ENCODE peak calls at places on chromosomes 6 and 20, in ten cellular contexts. One of them, this sample, is unnamed.

GRCh38 chr6:53894086-53894485 is 99.3 kb downstream of the LRRC1 start:
- DNase-seq in NB4: peak
- DNase-seq in GM23248: peak
- DNase-seq in epithelial cell of esophagus: peak
- DNase-seq in ovary: no peak
- DNase-seq in cardiac fibroblast: peak
- DNase-seq in AG04450: peak
- DNase-seq in NT2/D1: no peak
- DNase-seq in choroid plexus epithelial cell: peak
- DNase-seq in heart left ventricle: no peak
- DNase-seq in this sample: no peak

GRCh38 chr6:97925504-97925903 is 642.5 kb upstream of the MMS22L start:
- DNase-seq in AG04450: no peak
- DNase-seq in cardiac fibroblast: no peak
- DNase-seq in ovary: no peak
- DNase-seq in epithelial cell of esophagus: peak
- DNase-seq in NB4: no peak
- DNase-seq in heart left ventricle: no peak
- DNase-seq in choroid plexus epithelial cell: peak
- DNase-seq in NT2/D1: no peak
- DNase-seq in GM23248: peak
- DNase-seq in this sample: no peak

GRCh38 chr6:165698868-165699267 is 35.8 kb upstream of the PDE10A start:
- DNase-seq in heart left ventricle: no peak
- DNase-seq in epithelial cell of esophagus: no peak
- DNase-seq in cardiac fibroblast: no peak
- DNase-seq in ovary: no peak
- DNase-seq in choroid plexus epithelial cell: no peak
- DNase-seq in NB4: no peak
- DNase-seq in GM23248: no peak
- DNase-seq in NT2/D1: no peak
- DNase-seq in AG04450: no peak
- DNase-seq in this sample: no peak

GRCh38 chr20:16438100-16438499 is 135.1 kb downstream of the KIF16B start:
- DNase-seq in epithelial cell of esophagus: no peak
- DNase-seq in AG04450: no peak
- DNase-seq in ovary: no peak
- DNase-seq in heart left ventricle: no peak
- DNase-seq in cardiac fibroblast: no peak
- DNase-seq in choroid plexus epithelial cell: no peak
- DNase-seq in NT2/D1: no peak
- DNase-seq in GM23248: no peak
- DNase-seq in NB4: no peak
- DNase-seq in this sample: no peak

GRCh38 chr20:46400253-46400652 is 6.2 kb downstream of the ELMO2 start:
- DNase-seq in AG04450: peak
- DNase-seq in epithelial cell of esophagus: peak
- DNase-seq in ovary: no peak
- DNase-seq in NB4: peak
- DNase-seq in choroid plexus epithelial cell: peak
- DNase-seq in GM23248: peak
- DNase-seq in heart left ventricle: peak
- DNase-seq in NT2/D1: no peak
- DNase-seq in cardiac fibroblast: peak
- DNase-seq in this sample: no peak

GRCh38 chr6:162728177-162728571 is 400 bp downstream of the PACRG start:
- DNase-seq in NB4: peak
- DNase-seq in choroid plexus epithelial cell: no peak
- DNase-seq in heart left ventricle: no peak
- DNase-seq in cardiac fibroblast: no peak
- DNase-seq in ovary: no peak
- DNase-seq in GM23248: peak
- DNase-seq in epithelial cell of esophagus: no peak
- DNase-seq in NT2/D1: no peak
- DNase-seq in AG04450: no peak
- DNase-seq in this sample: no peak

GRCh38 chr6:33430991-33431879 is 11.4 kb downstream of the SYNGAP1 start:
- DNase-seq in heart left ventricle: peak
- DNase-seq in epithelial cell of esophagus: peak
- DNase-seq in cardiac fibroblast: peak
- DNase-seq in NT2/D1: peak
- DNase-seq in choroid plexus epithelial cell: peak
- DNase-seq in NB4: peak
- DNase-seq in GM23248: peak
- DNase-seq in AG04450: no peak
- DNase-seq in ovary: peak
- DNase-seq in this sample: no peak

GRCh38 chr6:21846541-21847451 is 253.2 kb downstream of the SOX4 start:
- DNase-seq in NT2/D1: no peak
- DNase-seq in ovary: no peak
- DNase-seq in GM23248: no peak
- DNase-seq in epithelial cell of esophagus: no peak
- DNase-seq in NB4: peak
- DNase-seq in choroid plexus epithelial cell: no peak
- DNase-seq in heart left ventricle: no peak
- DNase-seq in cardiac fibroblast: peak
- DNase-seq in AG04450: no peak
- DNase-seq in this sample: no peak

GRCh38 chr6:7909323-7910276 is 988 bp downstream of the TXNDC5 start:
- DNase-seq in epithelial cell of esophagus: peak
- DNase-seq in AG04450: no peak
- DNase-seq in NT2/D1: no peak
- DNase-seq in cardiac fibroblast: peak
- DNase-seq in GM23248: peak
- DNase-seq in heart left ventricle: peak
- DNase-seq in ovary: peak
- DNase-seq in NB4: peak
- DNase-seq in choroid plexus epithelial cell: peak
- DNase-seq in this sample: no peak

GRCh38 chr6:13678255-13678983 is 33.2 kb downstream of the RANBP9 start:
- DNase-seq in choroid plexus epithelial cell: no peak
- DNase-seq in AG04450: no peak
- DNase-seq in NB4: no peak
- DNase-seq in epithelial cell of esophagus: no peak
- DNase-seq in GM23248: no peak
- DNase-seq in ovary: no peak
- DNase-seq in NT2/D1: no peak
- DNase-seq in cardiac fibroblast: no peak
- DNase-seq in heart left ventricle: no peak
- DNase-seq in this sample: no peak

GRCh38 chr6:161215193-161215592 is 58.7 kb downstream of the AGPAT4 start:
- DNase-seq in epithelial cell of esophagus: peak
- DNase-seq in cardiac fibroblast: peak
- DNase-seq in NB4: no peak
- DNase-seq in heart left ventricle: no peak
- DNase-seq in AG04450: peak
- DNase-seq in ovary: no peak
- DNase-seq in NT2/D1: no peak
- DNase-seq in GM23248: peak
- DNase-seq in choroid plexus epithelial cell: peak
- DNase-seq in this sample: peak

GRCh38 chr6:75590370-75590769 is 11.3 kb upstream of the SENP6 start:
- DNase-seq in ovary: no peak
- DNase-seq in heart left ventricle: no peak
- DNase-seq in NB4: no peak
- DNase-seq in epithelial cell of esophagus: no peak
- DNase-seq in NT2/D1: no peak
- DNase-seq in choroid plexus epithelial cell: no peak
- DNase-seq in GM23248: no peak
- DNase-seq in cardiac fibroblast: no peak
- DNase-seq in AG04450: no peak
- DNase-seq in this sample: no peak

GRCh38 chr6:15769471-15770088 is 106.8 kb upstream of the DTNBP1 start:
- DNase-seq in NT2/D1: no peak
- DNase-seq in AG04450: no peak
- DNase-seq in GM23248: peak
- DNase-seq in heart left ventricle: no peak
- DNase-seq in NB4: no peak
- DNase-seq in choroid plexus epithelial cell: peak
- DNase-seq in cardiac fibroblast: no peak
- DNase-seq in ovary: no peak
- DNase-seq in epithelial cell of esophagus: peak
- DNase-seq in this sample: no peak

GRCh38 chr6:41768545-41769308 is 11.0 kb downstream of the FRS3 start:
- DNase-seq in epithelial cell of esophagus: peak
- DNase-seq in choroid plexus epithelial cell: no peak
- DNase-seq in NT2/D1: no peak
- DNase-seq in NB4: no peak
- DNase-seq in ovary: no peak
- DNase-seq in heart left ventricle: no peak
- DNase-seq in AG04450: no peak
- DNase-seq in GM23248: no peak
- DNase-seq in cardiac fibroblast: no peak
- DNase-seq in this sample: no peak

GRCh38 chr20:45969712-45970634 is 2.0 kb downstream of the ZNF335 start:
- DNase-seq in cardiac fibroblast: peak
- DNase-seq in ovary: no peak
- DNase-seq in AG04450: peak
- DNase-seq in heart left ventricle: no peak
- DNase-seq in GM23248: peak
- DNase-seq in NB4: peak
- DNase-seq in NT2/D1: peak
- DNase-seq in epithelial cell of esophagus: peak
- DNase-seq in choroid plexus epithelial cell: peak
- DNase-seq in this sample: no peak

GRCh38 chr20:41047279-41047974 is 18.8 kb downstream of the TOP1 start:
- DNase-seq in epithelial cell of esophagus: peak
- DNase-seq in heart left ventricle: no peak
- DNase-seq in AG04450: no peak
- DNase-seq in choroid plexus epithelial cell: no peak
- DNase-seq in NT2/D1: no peak
- DNase-seq in NB4: no peak
- DNase-seq in cardiac fibroblast: no peak
- DNase-seq in ovary: no peak
- DNase-seq in GM23248: peak
- DNase-seq in this sample: no peak

GRCh38 chr20:24479595-24479994 is 10.2 kb downstream of the SYNDIG1 start:
- DNase-seq in heart left ventricle: no peak
- DNase-seq in AG04450: no peak
- DNase-seq in epithelial cell of esophagus: no peak
- DNase-seq in NT2/D1: no peak
- DNase-seq in choroid plexus epithelial cell: no peak
- DNase-seq in NB4: no peak
- DNase-seq in ovary: no peak
- DNase-seq in GM23248: no peak
- DNase-seq in cardiac fibroblast: no peak
- DNase-seq in this sample: no peak

GRCh38 chr20:34703061-34703572 is 1.0 kb upstream of the TP53INP2 start:
- DNase-seq in AG04450: no peak
- DNase-seq in choroid plexus epithelial cell: no peak
- DNase-seq in epithelial cell of esophagus: no peak
- DNase-seq in GM23248: no peak
- DNase-seq in heart left ventricle: no peak
- DNase-seq in ovary: no peak
- DNase-seq in cardiac fibroblast: no peak
- DNase-seq in NT2/D1: no peak
- DNase-seq in NB4: no peak
- DNase-seq in this sample: no peak
- H3K4me3 ChIP-seq in AG04450: peak
- H3K4me3 ChIP-seq in choroid plexus epithelial cell: peak
- H3K4me3 ChIP-seq in epithelial cell of esophagus: peak
- H3K4me3 ChIP-seq in GM23248: peak
- H3K4me3 ChIP-seq in heart left ventricle: peak
- H3K4me3 ChIP-seq in ovary: no peak
- H3K4me3 ChIP-seq in cardiac fibroblast: peak
- H3K4me3 ChIP-seq in NT2/D1: peak
- H3K4me3 ChIP-seq in NB4: peak
- H3K4me3 ChIP-seq in this sample: peak

DNA sequence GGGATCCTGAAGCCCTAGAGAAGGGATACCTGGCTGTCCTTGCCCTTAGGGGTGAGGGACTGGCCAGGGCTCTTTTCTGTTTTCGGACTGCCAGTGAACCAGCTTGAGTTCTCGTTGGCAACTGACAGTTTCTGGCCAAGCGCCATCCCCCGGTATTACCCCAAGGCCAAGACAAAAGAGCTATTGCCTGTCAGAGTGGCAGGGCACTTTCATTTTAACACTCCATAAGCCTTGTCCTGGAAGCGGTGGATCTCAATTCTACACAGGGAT is 967 bp upstream of the CPXM1 start:
- DNase-seq in AG04450: no peak
- DNase-seq in NT2/D1: no peak
- DNase-seq in cardiac fibroblast: no peak
- DNase-seq in epithelial cell of esophagus: no peak
- DNase-seq in heart left ventricle: no peak
- DNase-seq in GM23248: no peak
- DNase-seq in NB4: peak
- DNase-seq in choroid plexus epithelial cell: no peak
- DNase-seq in ovary: no peak
- DNase-seq in this sample: no peak
- H3K4me3 ChIP-seq in AG04450: no peak
- H3K4me3 ChIP-seq in NT2/D1: peak
- H3K4me3 ChIP-seq in cardiac fibroblast: no peak
- H3K4me3 ChIP-seq in epithelial cell of esophagus: no peak
- H3K4me3 ChIP-seq in heart left ventricle: no peak
- H3K4me3 ChIP-seq in GM23248: no peak
- H3K4me3 ChIP-seq in NB4: peak
- H3K4me3 ChIP-seq in choroid plexus epithelial cell: no peak
- H3K4me3 ChIP-seq in ovary: no peak
- H3K4me3 ChIP-seq in this sample: no peak

DNA sequence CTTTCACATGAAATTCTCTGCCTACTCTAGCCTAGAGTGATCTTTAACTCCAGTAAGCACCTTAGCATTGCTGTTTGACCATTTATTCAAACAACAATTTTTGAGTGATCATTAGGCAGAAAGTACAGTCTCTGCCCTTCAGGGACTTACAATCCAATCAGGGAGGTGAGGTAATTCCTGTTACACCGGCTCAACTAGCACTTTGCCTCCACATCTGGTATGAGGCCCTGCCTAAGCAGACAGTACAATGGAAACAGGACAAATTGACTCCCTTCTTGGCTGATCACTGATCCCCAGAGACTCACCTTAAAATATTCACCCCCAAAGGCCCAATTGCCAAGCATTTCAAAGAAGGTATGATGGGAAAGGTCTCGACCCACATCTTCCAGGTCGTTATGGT is 1.4 kb downstream of the AARS2 start:
- DNase-seq in ovary: no peak
- DNase-seq in heart left ventricle: no peak
- DNase-seq in AG04450: no peak
- DNase-seq in NT2/D1: no peak
- DNase-seq in epithelial cell of esophagus: peak
- DNase-seq in GM23248: no peak
- DNase-seq in NB4: no peak
- DNase-seq in cardiac fibroblast: no peak
- DNase-seq in choroid plexus epithelial cell: no peak
- DNase-seq in this sample: no peak
- H3K4me3 ChIP-seq in ovary: no peak
- H3K4me3 ChIP-seq in heart left ventricle: peak
- H3K4me3 ChIP-seq in AG04450: no peak
- H3K4me3 ChIP-seq in NT2/D1: peak
- H3K4me3 ChIP-seq in epithelial cell of esophagus: peak
- H3K4me3 ChIP-seq in GM23248: peak
- H3K4me3 ChIP-seq in NB4: peak
- H3K4me3 ChIP-seq in cardiac fibroblast: no peak
- H3K4me3 ChIP-seq in choroid plexus epithelial cell: no peak
- H3K4me3 ChIP-seq in this sample: no peak

DNA sequence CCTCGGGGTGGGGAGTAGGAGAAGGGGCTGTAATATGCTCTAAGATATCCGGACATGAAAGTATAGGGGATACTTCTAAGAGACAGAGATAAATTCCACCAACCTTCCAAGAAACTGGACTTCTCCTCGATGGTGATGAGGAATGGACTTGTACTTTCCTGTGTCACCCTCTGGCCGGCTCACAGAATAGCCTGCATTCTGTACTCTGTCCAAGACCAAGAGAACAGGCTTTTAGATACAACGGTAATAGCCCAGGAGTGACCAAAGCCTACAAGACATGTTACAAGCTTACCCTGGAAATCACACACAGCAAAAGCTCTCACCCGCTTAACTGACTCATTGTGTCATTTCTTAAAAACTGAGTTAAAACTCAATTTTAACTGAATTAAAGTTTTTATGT is 69.3 kb upstream of the PTGIS start:
- DNase-seq in cardiac fibroblast: no peak
- DNase-seq in AG04450: no peak
- DNase-seq in GM23248: no peak
- DNase-seq in epithelial cell of esophagus: no peak
- DNase-seq in NB4: no peak
- DNase-seq in ovary: no peak
- DNase-seq in NT2/D1: no peak
- DNase-seq in heart left ventricle: no peak
- DNase-seq in choroid plexus epithelial cell: no peak
- DNase-seq in this sample: no peak
- H3K4me3 ChIP-seq in cardiac fibroblast: no peak
- H3K4me3 ChIP-seq in AG04450: no peak
- H3K4me3 ChIP-seq in GM23248: no peak
- H3K4me3 ChIP-seq in epithelial cell of esophagus: no peak
- H3K4me3 ChIP-seq in NB4: no peak
- H3K4me3 ChIP-seq in ovary: no peak
- H3K4me3 ChIP-seq in NT2/D1: no peak
- H3K4me3 ChIP-seq in heart left ventricle: no peak
- H3K4me3 ChIP-seq in choroid plexus epithelial cell: no peak
- H3K4me3 ChIP-seq in this sample: no peak

This sample was measured in AG09309.